ENCODE peak calls at places on chromosomes 4 and X, in six cellular contexts. One of them, this sample, is unnamed.

GRCh38 chrX:153061732-153062131 is 5.5 kb downstream of the PNMA3 start:
- DNase-seq in naive B cell: no peak
- DNase-seq in amygdala: no peak
- DNase-seq in adipocyte: peak
- DNase-seq in transverse colon: no peak
- DNase-seq in stimulated activated CD4-positive, alpha-beta T cell treated with anti-CD3 and anti-CD28 coated beads, Interleukin-4, amount 100 ng/mL, for 24 hours: no peak
- DNase-seq in this sample: no peak

GRCh38 chrX:123993326-123993725 is 31.8 kb downstream of the STAG2 start:
- DNase-seq in stimulated activated CD4-positive, alpha-beta T cell treated with anti-CD3 and anti-CD28 coated beads, Interleukin-4, amount 100 ng/mL, for 24 hours: no peak
- DNase-seq in naive B cell: no peak
- DNase-seq in amygdala: no peak
- DNase-seq in adipocyte: peak
- DNase-seq in transverse colon: no peak
- DNase-seq in this sample: no peak

GRCh38 chr4:60562353-60562752 is 637.8 kb upstream of the ADGRL3 start:
- DNase-seq in amygdala: no peak
- DNase-seq in adipocyte: no peak
- DNase-seq in naive B cell: no peak
- DNase-seq in transverse colon: no peak
- DNase-seq in stimulated activated CD4-positive, alpha-beta T cell treated with anti-CD3 and anti-CD28 coated beads, Interleukin-4, amount 100 ng/mL, for 24 hours: no peak
- DNase-seq in this sample: no peak

GRCh38 chr4:188942606-188943005 is 803.4 kb downstream of the TRIML1 start:
- DNase-seq in transverse colon: no peak
- DNase-seq in stimulated activated CD4-positive, alpha-beta T cell treated with anti-CD3 and anti-CD28 coated beads, Interleukin-4, amount 100 ng/mL, for 24 hours: no peak
- DNase-seq in adipocyte: no peak
- DNase-seq in naive B cell: no peak
- DNase-seq in amygdala: no peak
- DNase-seq in this sample: no peak

GRCh38 chr4:158722291-158722916 is 792 bp downstream of the PPID start:
- DNase-seq in adipocyte: peak
- DNase-seq in amygdala: no peak
- DNase-seq in naive B cell: no peak
- DNase-seq in stimulated activated CD4-positive, alpha-beta T cell treated with anti-CD3 and anti-CD28 coated beads, Interleukin-4, amount 100 ng/mL, for 24 hours: peak
- DNase-seq in transverse colon: no peak
- DNase-seq in this sample: no peak

GRCh38 chrX:33892670-33893069 is 239.4 kb downstream of the FAM47A start:
- DNase-seq in naive B cell: no peak
- DNase-seq in amygdala: no peak
- DNase-seq in transverse colon: no peak
- DNase-seq in adipocyte: no peak
- DNase-seq in stimulated activated CD4-positive, alpha-beta T cell treated with anti-CD3 and anti-CD28 coated beads, Interleukin-4, amount 100 ng/mL, for 24 hours: no peak
- DNase-seq in this sample: no peak

GRCh38 chrX:45771560-45772340 is 571.1 kb upstream of the DIPK2B start:
- DNase-seq in stimulated activated CD4-positive, alpha-beta T cell treated with anti-CD3 and anti-CD28 coated beads, Interleukin-4, amount 100 ng/mL, for 24 hours: peak
- DNase-seq in transverse colon: peak
- DNase-seq in naive B cell: peak
- DNase-seq in adipocyte: peak
- DNase-seq in amygdala: no peak
- DNase-seq in this sample: no peak

GRCh38 chrX:18962329-18962728 is 21.6 kb downstream of the PHKA2 start:
- DNase-seq in adipocyte: no peak
- DNase-seq in naive B cell: no peak
- DNase-seq in transverse colon: no peak
- DNase-seq in stimulated activated CD4-positive, alpha-beta T cell treated with anti-CD3 and anti-CD28 coated beads, Interleukin-4, amount 100 ng/mL, for 24 hours: no peak
- DNase-seq in amygdala: no peak
- DNase-seq in this sample: no peak

GRCh38 chr4:84722720-84723119 is 139.8 kb downstream of the CDS1 start:
- DNase-seq in adipocyte: no peak
- DNase-seq in stimulated activated CD4-positive, alpha-beta T cell treated with anti-CD3 and anti-CD28 coated beads, Interleukin-4, amount 100 ng/mL, for 24 hours: no peak
- DNase-seq in naive B cell: no peak
- DNase-seq in amygdala: no peak
- DNase-seq in transverse colon: no peak
- DNase-seq in this sample: no peak

GRCh38 chr4:30903493-30903892 is 183.3 kb downstream of the PCDH7 start:
- DNase-seq in stimulated activated CD4-positive, alpha-beta T cell treated with anti-CD3 and anti-CD28 coated beads, Interleukin-4, amount 100 ng/mL, for 24 hours: no peak
- DNase-seq in adipocyte: peak
- DNase-seq in amygdala: no peak
- DNase-seq in naive B cell: no peak
- DNase-seq in transverse colon: no peak
- DNase-seq in this sample: no peak

GRCh38 chr4:183422962-183423653 is 21.3 kb upstream of the CDKN2AIP start:
- DNase-seq in adipocyte: peak
- DNase-seq in naive B cell: no peak
- DNase-seq in amygdala: no peak
- DNase-seq in stimulated activated CD4-positive, alpha-beta T cell treated with anti-CD3 and anti-CD28 coated beads, Interleukin-4, amount 100 ng/mL, for 24 hours: no peak
- DNase-seq in transverse colon: no peak
- DNase-seq in this sample: no peak

GRCh38 chr4:154618708-154619315 is 6.4 kb upstream of the FGG start:
- DNase-seq in stimulated activated CD4-positive, alpha-beta T cell treated with anti-CD3 and anti-CD28 coated beads, Interleukin-4, amount 100 ng/mL, for 24 hours: peak
- DNase-seq in naive B cell: peak
- DNase-seq in adipocyte: peak
- DNase-seq in transverse colon: peak
- DNase-seq in amygdala: no peak
- DNase-seq in this sample: peak

GRCh38 chr4:87093443-87094123 is 126.8 kb downstream of the KLHL8 start:
- DNase-seq in stimulated activated CD4-positive, alpha-beta T cell treated with anti-CD3 and anti-CD28 coated beads, Interleukin-4, amount 100 ng/mL, for 24 hours: peak
- DNase-seq in transverse colon: no peak
- DNase-seq in amygdala: no peak
- DNase-seq in adipocyte: peak
- DNase-seq in naive B cell: peak
- DNase-seq in this sample: peak

GRCh38 chr4:152686452-152687013 is 6.7 kb upstream of the TMEM154 start:
- DNase-seq in adipocyte: no peak
- DNase-seq in naive B cell: no peak
- DNase-seq in transverse colon: no peak
- DNase-seq in amygdala: no peak
- DNase-seq in stimulated activated CD4-positive, alpha-beta T cell treated with anti-CD3 and anti-CD28 coated beads, Interleukin-4, amount 100 ng/mL, for 24 hours: no peak
- DNase-seq in this sample: no peak

GRCh38 chr4:87337361-87337760 is 14.7 kb upstream of the HSD17B13 start:
- DNase-seq in transverse colon: no peak
- DNase-seq in amygdala: no peak
- DNase-seq in stimulated activated CD4-positive, alpha-beta T cell treated with anti-CD3 and anti-CD28 coated beads, Interleukin-4, amount 100 ng/mL, for 24 hours: no peak
- DNase-seq in adipocyte: no peak
- DNase-seq in naive B cell: no peak
- DNase-seq in this sample: no peak

GRCh38 chr4:151031831-151032605 is 16.9 kb upstream of the LRBA start:
- DNase-seq in adipocyte: peak
- DNase-seq in naive B cell: no peak
- DNase-seq in stimulated activated CD4-positive, alpha-beta T cell treated with anti-CD3 and anti-CD28 coated beads, Interleukin-4, amount 100 ng/mL, for 24 hours: peak
- DNase-seq in amygdala: no peak
- DNase-seq in transverse colon: no peak
- DNase-seq in this sample: no peak

GRCh38 chr4:8368061-8368481 is 72.5 kb downstream of the ACOX3 start:
- DNase-seq in amygdala: no peak
- DNase-seq in stimulated activated CD4-positive, alpha-beta T cell treated with anti-CD3 and anti-CD28 coated beads, Interleukin-4, amount 100 ng/mL, for 24 hours: no peak
- DNase-seq in adipocyte: no peak
- DNase-seq in transverse colon: no peak
- DNase-seq in naive B cell: no peak
- DNase-seq in this sample: no peak

GRCh38 chrX:39975094-39975865 is 122.5 kb downstream of the BCOR start:
- DNase-seq in amygdala: no peak
- DNase-seq in adipocyte: no peak
- DNase-seq in naive B cell: no peak
- DNase-seq in transverse colon: peak
- DNase-seq in stimulated activated CD4-positive, alpha-beta T cell treated with anti-CD3 and anti-CD28 coated beads, Interleukin-4, amount 100 ng/mL, for 24 hours: no peak
- DNase-seq in this sample: peak

GRCh38 chr4:244471-244870 is 60.8 kb downstream of the ZNF732 start:
- DNase-seq in transverse colon: peak
- DNase-seq in naive B cell: peak
- DNase-seq in stimulated activated CD4-positive, alpha-beta T cell treated with anti-CD3 and anti-CD28 coated beads, Interleukin-4, amount 100 ng/mL, for 24 hours: peak
- DNase-seq in adipocyte: peak
- DNase-seq in amygdala: no peak
- DNase-seq in this sample: no peak

GRCh38 chr4:174380699-174381098 is 97.0 kb downstream of the CEP44 start:
- DNase-seq in transverse colon: no peak
- DNase-seq in stimulated activated CD4-positive, alpha-beta T cell treated with anti-CD3 and anti-CD28 coated beads, Interleukin-4, amount 100 ng/mL, for 24 hours: no peak
- DNase-seq in naive B cell: no peak
- DNase-seq in adipocyte: no peak
- DNase-seq in amygdala: no peak
- DNase-seq in this sample: no peak

GRCh38 chr4:111802191-111802590 is 343.1 kb upstream of the FAM241A start:
- DNase-seq in stimulated activated CD4-positive, alpha-beta T cell treated with anti-CD3 and anti-CD28 coated beads, Interleukin-4, amount 100 ng/mL, for 24 hours: no peak
- DNase-seq in adipocyte: peak
- DNase-seq in transverse colon: no peak
- DNase-seq in amygdala: no peak
- DNase-seq in naive B cell: no peak
- DNase-seq in this sample: no peak

GRCh38 chrX:100208076-100208475 is 202.0 kb downstream of the PCDH19 start:
- DNase-seq in adipocyte: no peak
- DNase-seq in naive B cell: no peak
- DNase-seq in stimulated activated CD4-positive, alpha-beta T cell treated with anti-CD3 and anti-CD28 coated beads, Interleukin-4, amount 100 ng/mL, for 24 hours: no peak
- DNase-seq in transverse colon: no peak
- DNase-seq in amygdala: no peak
- DNase-seq in this sample: no peak

GRCh38 chr4:54226399-54227260 is 2.5 kb upstream of the PDGFRA start:
- DNase-seq in adipocyte: peak
- DNase-seq in stimulated activated CD4-positive, alpha-beta T cell treated with anti-CD3 and anti-CD28 coated beads, Interleukin-4, amount 100 ng/mL, for 24 hours: no peak
- DNase-seq in transverse colon: peak
- DNase-seq in amygdala: no peak
- DNase-seq in naive B cell: peak
- DNase-seq in this sample: no peak

GRCh38 chrX:140050906-140051305 is 85.6 kb upstream of the CXorf66 start:
- DNase-seq in stimulated activated CD4-positive, alpha-beta T cell treated with anti-CD3 and anti-CD28 coated beads, Interleukin-4, amount 100 ng/mL, for 24 hours: no peak
- DNase-seq in naive B cell: no peak
- DNase-seq in transverse colon: no peak
- DNase-seq in adipocyte: peak
- DNase-seq in amygdala: no peak
- DNase-seq in this sample: no peak

GRCh38 chr4:51895816-51896408 is 53.0 kb downstream of the DCUN1D4 start:
- DNase-seq in amygdala: no peak
- DNase-seq in stimulated activated CD4-positive, alpha-beta T cell treated with anti-CD3 and anti-CD28 coated beads, Interleukin-4, amount 100 ng/mL, for 24 hours: peak
- DNase-seq in adipocyte: peak
- DNase-seq in transverse colon: peak
- DNase-seq in naive B cell: peak
- DNase-seq in this sample: peak

GRCh38 chr4:100935090-100935489 is 412.2 kb downstream of the PPP3CA start:
- DNase-seq in stimulated activated CD4-positive, alpha-beta T cell treated with anti-CD3 and anti-CD28 coated beads, Interleukin-4, amount 100 ng/mL, for 24 hours: no peak
- DNase-seq in transverse colon: no peak
- DNase-seq in adipocyte: no peak
- DNase-seq in amygdala: no peak
- DNase-seq in naive B cell: no peak
- DNase-seq in this sample: no peak

GRCh38 chrX:74579597-74580209 is 34.7 kb downstream of the RLIM start:
- DNase-seq in naive B cell: no peak
- DNase-seq in adipocyte: peak
- DNase-seq in transverse colon: no peak
- DNase-seq in stimulated activated CD4-positive, alpha-beta T cell treated with anti-CD3 and anti-CD28 coated beads, Interleukin-4, amount 100 ng/mL, for 24 hours: no peak
- DNase-seq in amygdala: no peak
- DNase-seq in this sample: no peak